ENCODE peak calls at places on chromosomes 11 and 22, in five cellular contexts. One of them, this sample, is unnamed. For H3K36me3, the result is how much of the 10 kb centered on the place peaks cover.

GRCh38 chr11:131311746-131312145 is 58.7 kb upstream of the NTM start:
- DNase-seq in thoracic aorta: no peak
- DNase-seq in Peyer's patch: no peak
- DNase-seq in aorta: no peak
- DNase-seq in PC-3: no peak
- DNase-seq in this sample: no peak

GRCh38 chr11:106281455-106282173 is 204.2 kb downstream of the AASDHPPT start:
- DNase-seq in PC-3: peak
- DNase-seq in thoracic aorta: no peak
- DNase-seq in aorta: no peak
- DNase-seq in Peyer's patch: no peak
- DNase-seq in this sample: no peak

GRCh38 chr11:827146-827860 is 416 bp upstream of the CRACR2B start:
- DNase-seq in aorta: no peak
- DNase-seq in thoracic aorta: no peak
- DNase-seq in PC-3: no peak
- DNase-seq in Peyer's patch: peak
- DNase-seq in this sample: no peak

GRCh38 chr11:3020011-3020410 is 27.9 kb upstream of the NAP1L4 start:
- DNase-seq in PC-3: no peak
- DNase-seq in Peyer's patch: no peak
- DNase-seq in thoracic aorta: no peak
- DNase-seq in aorta: no peak
- DNase-seq in this sample: no peak

GRCh38 chr11:17389205-17389956 is 922 bp upstream of the KCNJ11 start:
- DNase-seq in aorta: peak
- DNase-seq in Peyer's patch: peak
- DNase-seq in thoracic aorta: peak
- DNase-seq in PC-3: peak
- DNase-seq in this sample: no peak

GRCh38 chr11:114232400-114233070 is 63.7 kb upstream of the NNMT start:
- DNase-seq in PC-3: no peak
- DNase-seq in Peyer's patch: no peak
- DNase-seq in aorta: no peak
- DNase-seq in thoracic aorta: no peak
- DNase-seq in this sample: no peak

GRCh38 chr22:22025320-22026156 is 43.0 kb upstream of the TOP3B start:
- DNase-seq in aorta: no peak
- DNase-seq in Peyer's patch: peak
- DNase-seq in PC-3: no peak
- DNase-seq in thoracic aorta: no peak
- DNase-seq in this sample: no peak

GRCh38 chr22:31540966-31541365 is 44.6 kb downstream of the SFI1 start:
- DNase-seq in thoracic aorta: no peak
- DNase-seq in PC-3: no peak
- DNase-seq in aorta: no peak
- DNase-seq in Peyer's patch: no peak
- DNase-seq in this sample: no peak

GRCh38 chr11:12717851-12718291 is 43.6 kb downstream of the TEAD1 start:
- DNase-seq in Peyer's patch: no peak
- DNase-seq in thoracic aorta: no peak
- DNase-seq in aorta: no peak
- DNase-seq in PC-3: no peak
- DNase-seq in this sample: no peak

GRCh38 chr11:68302256-68303054 is 9.9 kb upstream of the LRP5 start:
- DNase-seq in thoracic aorta: no peak
- DNase-seq in PC-3: peak
- DNase-seq in Peyer's patch: no peak
- DNase-seq in aorta: no peak
- DNase-seq in this sample: no peak

GRCh38 chr11:20933086-20933485 is 263.7 kb downstream of the NELL1 start:
- DNase-seq in aorta: no peak
- DNase-seq in PC-3: no peak
- DNase-seq in Peyer's patch: no peak
- DNase-seq in thoracic aorta: no peak
- DNase-seq in this sample: no peak

GRCh38 chr11:70838198-70838597 is 414.2 kb downstream of the SHANK2 start:
- DNase-seq in aorta: no peak
- DNase-seq in thoracic aorta: no peak
- DNase-seq in PC-3: no peak
- DNase-seq in Peyer's patch: no peak
- DNase-seq in this sample: no peak

GRCh38 chr11:57405271-57405890 is 14.9 kb upstream of the PRG2 start:
- DNase-seq in thoracic aorta: no peak
- DNase-seq in aorta: no peak
- DNase-seq in PC-3: no peak
- DNase-seq in Peyer's patch: no peak
- DNase-seq in this sample: no peak

GRCh38 chr11:86117706-86118050 is 48.8 kb upstream of the PICALM start:
- DNase-seq in Peyer's patch: no peak
- DNase-seq in aorta: no peak
- DNase-seq in thoracic aorta: no peak
- DNase-seq in PC-3: peak
- DNase-seq in this sample: no peak

GRCh38 chr11:2922635-2923034 is 6.6 kb downstream of the PHLDA2 start:
- DNase-seq in PC-3: no peak
- DNase-seq in thoracic aorta: no peak
- DNase-seq in Peyer's patch: no peak
- DNase-seq in aorta: no peak
- DNase-seq in this sample: no peak

GRCh38 chr22:30969532-30970355 is 679 bp downstream of the TUG1 start:
- DNase-seq in thoracic aorta: no peak
- DNase-seq in Peyer's patch: peak
- DNase-seq in PC-3: peak
- DNase-seq in aorta: no peak
- DNase-seq in this sample: no peak

GRCh38 chr11:3894128-3894731 is 38.8 kb downstream of the STIM1 start:
- DNase-seq in aorta: no peak
- DNase-seq in Peyer's patch: peak
- DNase-seq in thoracic aorta: no peak
- DNase-seq in PC-3: no peak
- DNase-seq in this sample: no peak

GRCh38 chr11:86403458-86403857 is 28.8 kb downstream of the CCDC81 start:
- DNase-seq in thoracic aorta: no peak
- DNase-seq in Peyer's patch: no peak
- DNase-seq in PC-3: no peak
- DNase-seq in aorta: no peak
- DNase-seq in this sample: no peak

GRCh38 chr22:49479566-49479965 is 348.1 kb downstream of the BRD1 start:
- DNase-seq in Peyer's patch: no peak
- DNase-seq in PC-3: no peak
- DNase-seq in aorta: no peak
- DNase-seq in thoracic aorta: no peak
- DNase-seq in this sample: peak

GRCh38 chr11:3162410-3163240 is 2.5 kb downstream of the OSBPL5 start:
- DNase-seq in thoracic aorta: no peak
- DNase-seq in Peyer's patch: no peak
- DNase-seq in PC-3: no peak
- DNase-seq in aorta: peak
- DNase-seq in this sample: no peak

GRCh38 chr22:30580896-30581295 is 6.4 kb upstream of the GAL3ST1 start:
- DNase-seq in thoracic aorta: no peak
- DNase-seq in PC-3: no peak
- DNase-seq in aorta: no peak
- DNase-seq in Peyer's patch: no peak
- DNase-seq in this sample: no peak

GRCh38 chr22:38830026-38830844 is 13.6 kb downstream of the NPTXR start:
- DNase-seq in Peyer's patch: no peak
- DNase-seq in aorta: peak
- DNase-seq in thoracic aorta: no peak
- DNase-seq in PC-3: no peak
- DNase-seq in this sample: no peak

GRCh38 chr11:62552931-62553838 is 6.6 kb upstream of the AHNAK start:
- DNase-seq in PC-3: peak
- DNase-seq in aorta: peak
- DNase-seq in thoracic aorta: peak
- DNase-seq in Peyer's patch: peak
- DNase-seq in this sample: peak

GRCh38 chr11:118434553-118435232 is 1.6 kb upstream of the KMT2A start:
- DNase-seq in Peyer's patch: peak
- DNase-seq in thoracic aorta: no peak
- DNase-seq in aorta: no peak
- DNase-seq in PC-3: peak
- DNase-seq in this sample: peak

GRCh38 chr11:122235615-122236014 is 119.6 kb upstream of the BLID start:
- DNase-seq in Peyer's patch: no peak
- DNase-seq in thoracic aorta: no peak
- DNase-seq in aorta: no peak
- DNase-seq in PC-3: peak
- DNase-seq in this sample: no peak

GRCh38 chr11:9210922-9211320 is 54.2 kb downstream of the DENND5A start:
- DNase-seq in aorta: no peak
- DNase-seq in Peyer's patch: no peak
- DNase-seq in thoracic aorta: no peak
- DNase-seq in PC-3: peak
- DNase-seq in this sample: no peak

GRCh38 chr22:50729391-50730012 is 8.5 kb upstream of the ACR start:
- DNase-seq in PC-3: no peak
- DNase-seq in thoracic aorta: no peak
- DNase-seq in aorta: peak
- DNase-seq in Peyer's patch: peak
- DNase-seq in this sample: peak

GRCh38 chr11:36130401-36130800 is 158.8 kb downstream of the COMMD9 start:
- DNase-seq in PC-3: peak
- DNase-seq in thoracic aorta: no peak
- DNase-seq in Peyer's patch: no peak
- DNase-seq in aorta: no peak
- DNase-seq in this sample: no peak

GRCh38 chr11:93540337-93540736 is 2.9 kb downstream of the SMCO4 start:
- DNase-seq in PC-3: no peak
- DNase-seq in aorta: no peak
- DNase-seq in Peyer's patch: no peak
- DNase-seq in thoracic aorta: no peak
- DNase-seq in this sample: no peak

GRCh38 chr11:4048340-4048739 is 46.3 kb upstream of the RRM1 start:
- DNase-seq in PC-3: no peak
- DNase-seq in Peyer's patch: no peak
- DNase-seq in aorta: no peak
- DNase-seq in thoracic aorta: no peak
- DNase-seq in this sample: no peak

GRCh38 chr11:19714387-19715363 is 2.0 kb downstream of the NAV2 start:
- DNase-seq in PC-3: peak
- DNase-seq in Peyer's patch: no peak
- DNase-seq in thoracic aorta: peak
- DNase-seq in aorta: peak
- DNase-seq in this sample: no peak

GRCh38 chr11:58254936-58255335 is 13.1 kb downstream of the OR10W1 start:
- DNase-seq in thoracic aorta: no peak
- DNase-seq in Peyer's patch: no peak
- DNase-seq in aorta: no peak
- DNase-seq in PC-3: no peak
- DNase-seq in this sample: no peak

GRCh38 chr11:120024046-120024445 is 113.9 kb downstream of the TRIM29 start:
- DNase-seq in thoracic aorta: no peak
- DNase-seq in aorta: no peak
- DNase-seq in Peyer's patch: no peak
- DNase-seq in PC-3: no peak
- DNase-seq in this sample: no peak

GRCh38 chr11:126392638-126393023 is 37.1 kb downstream of the ST3GAL4 start:
- DNase-seq in aorta: no peak
- DNase-seq in Peyer's patch: no peak
- DNase-seq in thoracic aorta: no peak
- DNase-seq in PC-3: no peak
- DNase-seq in this sample: peak
- H3K36me3 ChIP-seq in aorta: under half
- H3K36me3 ChIP-seq in Peyer's patch: under half
- H3K36me3 ChIP-seq in thoracic aorta: under half
- H3K36me3 ChIP-seq in PC-3: under half
- H3K36me3 ChIP-seq in this sample: under half

GRCh38 chr11:45879803-45880685 is 5.4 kb upstream of the MAPK8IP1 start:
- DNase-seq in PC-3: peak
- DNase-seq in Peyer's patch: no peak
- DNase-seq in aorta: no peak
- DNase-seq in thoracic aorta: no peak
- DNase-seq in this sample: no peak

GRCh38 chr11:45877845-45878244 is 7.6 kb upstream of the MAPK8IP1 start:
- DNase-seq in thoracic aorta: no peak
- DNase-seq in PC-3: no peak
- DNase-seq in Peyer's patch: no peak
- DNase-seq in aorta: no peak
- DNase-seq in this sample: no peak

GRCh38 chr11:45884596-45885185 is 760 bp upstream of the MAPK8IP1 start:
- DNase-seq in Peyer's patch: no peak
- DNase-seq in PC-3: no peak
- DNase-seq in thoracic aorta: no peak
- DNase-seq in aorta: no peak
- DNase-seq in this sample: no peak

GRCh38 chr11:45881708-45882368 is 3.6 kb upstream of the MAPK8IP1 start:
- DNase-seq in PC-3: no peak
- DNase-seq in aorta: no peak
- DNase-seq in thoracic aorta: no peak
- DNase-seq in Peyer's patch: no peak
- DNase-seq in this sample: no peak

DNA sequence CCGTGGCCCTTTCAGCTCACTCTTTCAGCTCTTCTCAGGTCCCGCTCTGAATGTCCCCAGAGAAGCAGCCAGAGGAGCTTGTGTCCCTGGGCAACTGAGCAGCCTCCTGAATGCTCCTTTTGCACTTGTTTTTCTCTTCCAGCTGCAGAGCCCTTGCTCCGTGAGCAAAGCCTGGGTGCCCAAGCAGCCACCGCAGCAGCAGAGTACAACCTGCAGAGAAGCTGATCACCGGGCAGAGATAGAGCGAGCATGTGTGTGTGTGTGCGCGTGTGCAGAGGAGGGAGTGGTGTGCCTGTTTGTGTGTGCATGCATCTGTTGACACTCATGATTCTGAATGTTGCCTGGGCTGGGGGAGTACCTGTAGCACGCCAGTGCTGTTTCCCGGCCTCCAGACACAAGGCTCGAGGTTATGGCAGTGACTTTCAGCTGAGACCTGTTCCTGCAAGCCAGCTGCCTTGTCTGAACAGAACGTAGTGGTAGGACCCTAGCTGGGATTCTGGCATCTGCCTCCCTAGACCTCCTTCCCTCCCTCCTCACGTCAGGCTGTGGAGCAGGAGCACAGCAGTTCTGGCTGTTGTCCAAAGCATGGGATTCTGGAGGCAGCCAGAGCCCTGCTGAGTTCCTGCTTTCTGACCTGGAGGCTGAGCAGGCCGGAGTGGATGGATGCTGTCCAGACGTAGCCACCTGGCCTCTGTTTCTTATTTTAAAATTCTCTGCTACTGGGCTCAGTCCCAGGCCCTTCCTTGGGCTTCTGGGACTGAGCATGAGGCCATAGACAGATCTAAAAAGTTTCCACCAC is 4.5 kb upstream of the MAPK8IP1 start:
- DNase-seq in Peyer's patch: no peak
- DNase-seq in PC-3: no peak
- DNase-seq in aorta: no peak
- DNase-seq in thoracic aorta: no peak
- DNase-seq in this sample: no peak
- H3K36me3 ChIP-seq in Peyer's patch: under half
- H3K36me3 ChIP-seq in PC-3: under half
- H3K36me3 ChIP-seq in aorta: under half
- H3K36me3 ChIP-seq in thoracic aorta: half or more
- H3K36me3 ChIP-seq in this sample: half or more

GRCh38 chr22:43988116-43988817 is 33.0 kb downstream of the SAMM50 start:
- DNase-seq in PC-3: no peak
- DNase-seq in Peyer's patch: no peak
- DNase-seq in thoracic aorta: no peak
- DNase-seq in aorta: no peak
- DNase-seq in this sample: no peak
- H3K36me3 ChIP-seq in PC-3: under half
- H3K36me3 ChIP-seq in Peyer's patch: under half
- H3K36me3 ChIP-seq in thoracic aorta: under half
- H3K36me3 ChIP-seq in aorta: under half
- H3K36me3 ChIP-seq in this sample: half or more

GRCh38 chr22:41528938-41529561 is 15.2 kb downstream of the POLR3H start:
- DNase-seq in aorta: no peak
- DNase-seq in thoracic aorta: no peak
- DNase-seq in PC-3: no peak
- DNase-seq in Peyer's patch: no peak
- DNase-seq in this sample: no peak
- H3K36me3 ChIP-seq in aorta: under half
- H3K36me3 ChIP-seq in thoracic aorta: half or more
- H3K36me3 ChIP-seq in PC-3: under half
- H3K36me3 ChIP-seq in Peyer's patch: under half
- H3K36me3 ChIP-seq in this sample: half or more